ENCODE peak calls at places on chromosomes 16 and 17, in five cellular contexts. J is A549, I is SK-N-SH, C is HepG2, M is GM12878. V is an unnamed sample.

GRCh38 chr17:31629696-31630470 is 229.2 kb downstream of the COPRS start:
- DNase-seq in I (no peak), M (no peak), C (no peak), J (no peak), V (peak; percentile 71)

GRCh38 chr17:66904760-66905637 is 59.5 kb upstream of the CACNG4 start:
- DNase-seq in J (peak; percentile 49), I (peak; percentile 81), C (peak; percentile 43), M (no peak), V (peak; percentile 72)

GRCh38 chr17:51203838-51204237 is 37.6 kb downstream of the NME2 start:
- DNase-seq in I (no peak), C (no peak), M (no peak), J (no peak), V (no peak)

GRCh38 chr17:42517516-42517915 is 18.5 kb upstream of the NAGLU start:
- DNase-seq in M (no peak), I (peak; percentile 87), C (peak; percentile 80), J (peak; percentile 100), V (peak; percentile 92)

GRCh38 chr16:35585411-35585810 is 2126.0 kb downstream of the TP53TG3F start:
- DNase-seq in I (no peak), C (no peak), J (no peak), M (no peak), V (no peak)

GRCh38 chr17:81733507-81734404 is 21.7 kb downstream of the SLC25A10 start:
- DNase-seq in M (no peak), C (peak; percentile 65), I (peak; percentile 100), J (peak; percentile 100), V (peak; percentile 55)

GRCh38 chr16:74711938-74712337 is 11.3 kb upstream of the MLKL start:
- DNase-seq in M (no peak), J (no peak), C (no peak), I (no peak), V (no peak)

GRCh38 chr17:75996665-75997590 is 3.7 kb upstream of the CDK3 start:
- DNase-seq in J (no peak), C (peak; percentile 94), I (no peak), M (peak; percentile 45), V (peak; percentile 58)

GRCh38 chr17:48483004-48483403 is 47.8 kb downstream of the HOXB1 start:
- DNase-seq in I (no peak), J (no peak), M (no peak), C (no peak), V (no peak)

GRCh38 chr16:87332150-87332549 is 15.0 kb upstream of the C16orf95 start:
- DNase-seq in I (no peak), C (no peak), J (no peak), M (no peak), V (peak; percentile 52)

GRCh38 chr16:75433732-75434413 is 570 bp upstream of the CFDP1 start:
- DNase-seq in C (peak; percentile 93), J (peak; percentile 69), I (peak; percentile 68), M (no peak), V (peak; percentile 97)

GRCh38 chr17:64148017-64148631 is 18.2 kb upstream of the ERN1 start:
- DNase-seq in M (no peak), J (no peak), C (peak; percentile 36), I (peak; percentile 78), V (no peak)
- TF ChIP-seq SMC3 in M (no peak), J (no peak), C (no peak), I (peak; percentile 18), V (no peak)

GRCh38 chr16:71474864-71475263 is 12.8 kb upstream of the ZNF23 start:
- DNase-seq in I (no peak), J (no peak), C (no peak), M (no peak), V (peak; percentile 92)
- TF ChIP-seq SMC3 in I (no peak), J (no peak), C (no peak), M (no peak), V (no peak)

GRCh38 chr16:57781741-57782606 is 20.3 kb downstream of the KIFC3 start:
- DNase-seq in M (no peak), J (no peak), I (no peak), C (peak; percentile 94), V (peak; percentile 43)
- TF ChIP-seq SMC3 in M (no peak), J (no peak), I (no peak), C (peak; percentile 90), V (no peak)

GRCh38 chr17:40070895-40071719 is 8.3 kb downstream of the THRA start:
- DNase-seq in C (no peak), M (no peak), I (no peak), J (no peak), V (no peak)

GRCh38 chr17:40071720-40072480 is 9.1 kb downstream of the THRA start:
- DNase-seq in J (no peak), I (peak; percentile 79), M (no peak), C (peak; percentile 46), V (no peak)

GRCh38 chr17:40073454-40074174 is 10.8 kb downstream of the THRA start:
- DNase-seq in I (no peak), J (no peak), M (no peak), C (no peak), V (no peak)

GRCh38 chr17:40074175-40074512 is 11.4 kb downstream of the THRA start:
- DNase-seq in J (no peak), I (no peak), M (no peak), C (no peak), V (no peak)

GRCh38 chr17:40072481-40073346 is 9.9 kb downstream of the THRA start:
- DNase-seq in C (peak; percentile 66), I (peak; percentile 51), J (no peak), M (no peak), V (no peak)
- TF ChIP-seq SMC3 in C (no peak), I (no peak), J (no peak), M (no peak), V (no peak)

GRCh38 chr16:20300312-20301097 is 26.8 kb downstream of the GP2 start:
- DNase-seq in C (peak; percentile 71), I (peak; percentile 67), J (peak; percentile 62), M (peak; percentile 46), V (peak; percentile 41)
- TF ChIP-seq SMC3 in C (peak; percentile 97), I (peak; percentile 68), J (peak; percentile 73), M (peak; percentile 72), V (peak; percentile 54)